ENCODE peak calls at places on chromosomes 12 and 14, in six cellular contexts. K is pancreas; C is lower lobe of right lung; H is endodermal cell; B is naive thymus-derived CD4-positive, alpha-beta T cell; S is heart right ventricle. U is an unnamed sample.

GRCh38 chr12:10113920-10114319 is 15.1 kb upstream of the CLEC1A start:
- DNase-seq in K (no peak), B (no peak), C (no peak), S (no peak), H (no peak), U (no peak)

GRCh38 chr14:38073641-38074040 is 134.1 kb upstream of the SSTR1 start:
- DNase-seq in S (no peak), H (no peak), K (no peak), C (no peak), B (no peak), U (no peak)

GRCh38 chr14:68564236-68564825 is 228.5 kb downstream of the ZFP36L1 start:
- DNase-seq in S (no peak), H (peak), K (no peak), B (no peak), C (no peak), U (no peak)

GRCh38 chr12:12034344-12034743 is 36.4 kb upstream of the BCL2L14 start:
- DNase-seq in B (no peak), S (no peak), H (peak), K (no peak), C (no peak), U (no peak)

GRCh38 chr14:57617510-57617909 is 123.9 kb upstream of the CCDC198 start:
- DNase-seq in C (no peak), S (no peak), B (no peak), K (no peak), H (peak), U (no peak)

GRCh38 chr14:93032301-93032929 is 83.3 kb downstream of the ITPK1 start:
- DNase-seq in S (no peak), C (peak), K (no peak), H (no peak), B (no peak), U (no peak)

GRCh38 chr14:103207038-103207403 is 83.8 kb downstream of the TNFAIP2 start:
- DNase-seq in B (no peak), K (peak), C (peak), S (peak), H (peak), U (no peak)

GRCh38 chr12:50314629-50315312 is 31.5 kb upstream of the LIMA1 start:
- DNase-seq in C (no peak), S (no peak), K (no peak), H (peak), B (no peak), U (no peak)

GRCh38 chr12:9674226-9674590 is 4.7 kb downstream of the CLEC2D start:
- DNase-seq in H (no peak), K (no peak), B (peak), S (no peak), C (no peak), U (peak)

GRCh38 chr12:77728018-77728417 is 102.7 kb upstream of the NAV3 start:
- DNase-seq in K (no peak), H (no peak), C (no peak), S (no peak), B (no peak), U (no peak)

GRCh38 chr12:119176267-119177055 is 2.3 kb upstream of the HSPB8 start:
- DNase-seq in S (peak), C (peak), B (no peak), K (peak), H (peak), U (no peak)

GRCh38 chr14:105091335-105092123 is 26.3 kb upstream of the GPR132 start:
- DNase-seq in C (peak), B (no peak), H (peak), S (peak), K (peak), U (no peak)

GRCh38 chr14:60183724-60184596 is 18.8 kb upstream of the DHRS7 start:
- DNase-seq in C (no peak), K (no peak), B (peak), H (no peak), S (no peak), U (peak)

GRCh38 chr12:4959381-4959780 is 49.7 kb downstream of the KCNA1 start:
- DNase-seq in C (no peak), S (no peak), K (no peak), H (no peak), B (no peak), U (no peak)

GRCh38 chr12:4961311-4961710 is 51.6 kb downstream of the KCNA1 start:
- DNase-seq in B (no peak), K (no peak), H (no peak), S (no peak), C (no peak), U (no peak)

GRCh38 chr12:4960030-4960429 is 50.3 kb downstream of the KCNA1 start:
- DNase-seq in K (no peak), H (peak), C (no peak), S (peak), B (no peak), U (no peak)

GRCh38 chr12:4958697-4959375 is 49.1 kb downstream of the KCNA1 start:
- DNase-seq in B (no peak), K (no peak), S (no peak), H (no peak), C (no peak), U (no peak)

GRCh38 chr12:4960547-4960946 is 50.8 kb downstream of the KCNA1 start:
- DNase-seq in S (no peak), K (no peak), H (no peak), B (no peak), C (no peak), U (no peak)
- H3K4me3 ChIP-seq in S (no peak), K (no peak), H (no peak), B (no peak), C (no peak), U (no peak)

GRCh38 chr14:55518391-55518790 is 61.6 kb upstream of the KTN1 start:
- DNase-seq in S (no peak), K (no peak), H (no peak), B (no peak), C (no peak), U (no peak)

GRCh38 chr14:55513491-55513890 is 66.5 kb upstream of the KTN1 start:
- DNase-seq in B (no peak), H (no peak), C (no peak), K (no peak), S (no peak), U (no peak)

GRCh38 chr14:55516776-55517175 is 63.2 kb upstream of the KTN1 start:
- DNase-seq in C (no peak), K (no peak), H (no peak), S (no peak), B (no peak), U (no peak)

GRCh38 chr14:55512421-55512820 is 67.6 kb upstream of the KTN1 start:
- DNase-seq in H (no peak), K (no peak), B (no peak), C (no peak), S (no peak), U (no peak)

GRCh38 chr14:55514819-55515470 is 65.1 kb upstream of the KTN1 start:
- DNase-seq in H (no peak), C (no peak), B (no peak), S (no peak), K (no peak), U (no peak)
- H3K4me3 ChIP-seq in H (no peak), C (no peak), B (no peak), S (no peak), K (no peak), U (no peak)

GRCh38 chr14:94113073-94113472 is 2.5 kb downstream of the IFI27 start:
- DNase-seq in H (peak), B (no peak), S (no peak), C (no peak), K (no peak), U (no peak)

GRCh38 chr14:94109915-94110250 is 653 bp upstream of the IFI27 start:
- DNase-seq in B (no peak), H (no peak), S (no peak), K (no peak), C (no peak), U (no peak)

GRCh38 chr14:94112513-94113060 is 2.1 kb downstream of the IFI27 start:
- DNase-seq in B (no peak), H (peak), K (no peak), S (no peak), C (no peak), U (no peak)

GRCh38 chr14:94110552-94111181 is at the start of gene IFI27:
- DNase-seq in C (peak), K (no peak), B (no peak), H (peak), S (no peak), U (no peak)

DNA sequence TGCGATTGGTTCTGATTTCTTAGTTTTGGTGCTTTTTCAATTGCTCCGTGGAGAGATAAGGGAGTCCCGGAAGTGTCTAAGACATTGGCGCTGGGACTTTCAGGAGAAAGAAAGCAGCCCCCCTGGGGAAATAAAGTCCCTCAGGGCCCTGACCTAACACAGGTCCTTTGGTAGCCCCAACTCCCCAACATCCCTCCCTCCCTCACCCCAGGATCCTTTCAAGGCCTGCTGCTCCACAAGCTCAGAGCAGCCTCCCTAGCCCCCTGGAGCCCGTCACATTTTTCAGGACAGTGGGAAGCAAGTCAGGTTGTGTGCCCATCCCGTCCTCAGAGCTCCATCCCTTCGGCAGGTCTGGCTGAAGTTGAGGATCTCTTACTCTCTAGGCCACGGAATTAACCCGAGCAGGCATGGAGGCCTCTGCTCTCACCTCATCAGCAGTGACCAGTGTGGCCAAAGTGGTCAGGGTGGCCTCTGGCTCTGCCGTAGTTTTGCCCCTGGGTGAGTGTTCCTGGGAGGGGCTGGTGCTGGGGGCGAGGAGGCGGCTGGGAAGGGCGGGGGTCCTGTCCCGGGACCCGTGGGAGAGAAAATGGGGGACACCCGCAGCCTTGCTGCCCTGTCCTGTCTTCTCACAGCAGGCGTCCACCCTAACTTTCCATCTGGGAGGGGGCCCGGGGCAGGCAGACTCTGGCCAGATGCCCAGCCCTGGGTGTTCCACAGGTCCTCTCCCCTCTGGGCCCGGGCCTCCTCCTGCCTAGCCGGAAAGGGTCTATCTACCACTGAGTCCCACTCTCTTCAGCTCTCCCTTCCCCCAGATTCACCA is 950 bp downstream of the IFI27 start:
- DNase-seq in K (no peak), H (peak), C (no peak), S (peak), B (no peak), U (no peak)
- H3K4me3 ChIP-seq in K (peak), H (no peak), C (peak), S (peak), B (no peak), U (no peak)

GRCh38 chr12:115257791-115258190 is 573.8 kb upstream of the TBX3 start:
- DNase-seq in B (no peak), K (no peak), C (no peak), S (no peak), H (no peak), U (no peak)
- H3K4me3 ChIP-seq in B (no peak), K (no peak), C (no peak), S (no peak), H (no peak), U (no peak)

GRCh38 chr14:75281691-75282000 is 3.0 kb downstream of the FOS start:
- DNase-seq in S (no peak), H (no peak), K (no peak), C (no peak), B (no peak), U (no peak)
- H3K4me3 ChIP-seq in S (peak), H (no peak), K (peak), C (peak), B (no peak), U (no peak)

DNA sequence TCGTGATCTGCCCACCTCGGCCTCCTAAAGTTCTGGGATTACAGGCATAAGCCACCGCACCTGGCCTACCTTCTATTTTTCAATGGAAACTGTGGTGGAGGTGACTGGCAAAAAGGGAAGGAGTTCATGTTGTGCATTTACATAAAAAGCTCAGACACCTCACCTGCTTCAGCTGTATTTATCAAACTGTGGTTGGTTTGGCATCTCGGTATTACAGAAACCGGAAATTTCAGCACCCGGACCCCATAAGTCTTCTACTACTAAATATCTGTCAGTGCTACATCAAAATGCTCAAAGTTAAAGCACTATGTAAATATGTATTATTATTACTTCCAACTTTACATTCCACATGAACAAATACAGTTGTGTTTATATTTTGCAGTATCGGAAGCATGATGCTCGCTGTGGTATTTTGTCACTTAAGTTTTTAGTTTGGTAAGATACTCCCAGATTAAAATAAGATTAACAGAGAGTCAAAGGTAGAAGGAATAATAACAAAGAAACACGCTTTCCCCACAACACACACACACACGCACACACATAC is 95.4 kb downstream of the ITPR2 start:
- DNase-seq in S (no peak), K (no peak), C (no peak), H (no peak), B (no peak), U (no peak)
- H3K4me3 ChIP-seq in S (no peak), K (no peak), C (no peak), H (no peak), B (no peak), U (no peak)

U was measured in CD8-positive, alpha-beta T cell.